ENCODE peak calls at places on chromosome 6, in seven cellular contexts. X, S, T, M, F, D and J are unnamed samples.

GRCh38 chr6:14316911-14317535 is 199.5 kb downstream of the CD83 start:
- DNase-seq in X (no peak), S (no peak), T (no peak), M (no peak), F (no peak), D (no peak), J (no peak)

GRCh38 chr6:72784581-72784980 is 162.7 kb downstream of the KCNQ5 start:
- DNase-seq in X (no peak), S (no peak), T (no peak), M (no peak), F (no peak), D (no peak), J (no peak)

GRCh38 chr6:38554700-38555413 is 84.9 kb downstream of the BTBD9 start:
- DNase-seq in X (no peak), S (no peak), T (no peak), M (no peak), F (no peak), D (no peak), J (no peak)

GRCh38 chr6:12335131-12335527 is 45.0 kb downstream of the EDN1 start:
- DNase-seq in X (no peak), S (no peak), T (no peak), M (no peak), F (no peak), D (no peak), J (no peak)

GRCh38 chr6:19578489-19578888 is 258.7 kb upstream of the ID4 start:
- DNase-seq in X (no peak), S (no peak), T (no peak), M (no peak), F (no peak), D (no peak), J (no peak)

GRCh38 chr6:30881987-30882763 is 2.1 kb upstream of the DDR1 start:
- DNase-seq in X (no peak), S (no peak), T (no peak), M (no peak), F (no peak), D (peak), J (no peak)

GRCh38 chr6:137975058-137975940 is 108.2 kb downstream of the TNFAIP3 start:
- DNase-seq in X (no peak), S (peak), T (no peak), M (no peak), F (no peak), D (no peak), J (no peak)

GRCh38 chr6:119162134-119162761 is 83.8 kb upstream of the FAM184A start:
- DNase-seq in X (no peak), S (no peak), T (no peak), M (no peak), F (no peak), D (no peak), J (no peak)

GRCh38 chr6:118092086-118092485 is 185.0 kb downstream of the SLC35F1 start:
- DNase-seq in X (no peak), S (no peak), T (no peak), M (no peak), F (no peak), D (no peak), J (no peak)

GRCh38 chr6:152063170-152063921 is 255.9 kb downstream of the ESR1 start:
- DNase-seq in X (no peak), S (no peak), T (no peak), M (no peak), F (no peak), D (no peak), J (peak)

GRCh38 chr6:100210138-100210872 is 216.3 kb upstream of the MCHR2 start:
- DNase-seq in X (no peak), S (peak), T (no peak), M (no peak), F (no peak), D (no peak), J (no peak)

GRCh38 chr6:52746213-52746612 is 17.1 kb downstream of the GSTA2 start:
- DNase-seq in X (no peak), S (no peak), T (no peak), M (no peak), F (no peak), D (no peak), J (no peak)

GRCh38 chr6:146770965-146771735 is 172.4 kb downstream of the ADGB start:
- DNase-seq in X (no peak), S (peak), T (peak), M (no peak), F (peak), D (no peak), J (no peak)

GRCh38 chr6:38638941-38639497 is 710 bp downstream of the BTBD9 start:
- DNase-seq in X (peak), S (peak), T (no peak), M (peak), F (peak), D (peak), J (no peak)

GRCh38 chr6:128520436-128521301 is at the start of gene PTPRK:
- DNase-seq in X (peak), S (peak), T (peak), M (no peak), F (peak), D (peak), J (peak)

GRCh38 chr6:92110390-92110789 is 1309.0 kb downstream of the EPHA7 start:
- DNase-seq in X (no peak), S (no peak), T (no peak), M (no peak), F (no peak), D (no peak), J (no peak)

GRCh38 chr6:138527376-138528092 is 28.2 kb upstream of the NHSL1 start:
- DNase-seq in X (no peak), S (no peak), T (no peak), M (no peak), F (no peak), D (peak), J (no peak)

GRCh38 chr6:33288141-33288941 is 698 bp downstream of the WDR46 start:
- DNase-seq in X (peak), S (no peak), T (no peak), M (no peak), F (no peak), D (no peak), J (no peak)

GRCh38 chr6:82033631-82034211 is 213.8 kb downstream of the IBTK start:
- DNase-seq in X (no peak), S (no peak), T (peak), M (no peak), F (no peak), D (no peak), J (no peak)

GRCh38 chr6:120608826-120609225 is 725.5 kb downstream of the TBC1D32 start:
- DNase-seq in X (peak), S (no peak), T (no peak), M (no peak), F (no peak), D (no peak), J (no peak)

GRCh38 chr6:153070756-153071155 is 60.3 kb downstream of the RGS17 start:
- DNase-seq in X (no peak), S (no peak), T (no peak), M (no peak), F (no peak), D (no peak), J (no peak)

GRCh38 chr6:105021399-105021798 is 64.5 kb downstream of the LIN28B start:
- DNase-seq in X (no peak), S (no peak), T (no peak), M (no peak), F (no peak), D (no peak), J (no peak)

GRCh38 chr6:163400509-163400908 is 14.0 kb upstream of the QKI start:
- DNase-seq in X (no peak), S (no peak), T (no peak), M (no peak), F (no peak), D (no peak), J (no peak)

GRCh38 chr6:34521463-34522288 is 34.5 kb downstream of the SPDEF start:
- DNase-seq in X (no peak), S (no peak), T (no peak), M (no peak), F (no peak), D (no peak), J (no peak)

GRCh38 chr6:65984089-65984488 is 277.1 kb upstream of the EYS start:
- DNase-seq in X (no peak), S (no peak), T (no peak), M (no peak), F (no peak), D (no peak), J (no peak)

GRCh38 chr6:1286972-1287600 is 24.8 kb upstream of the FOXQ1 start:
- DNase-seq in X (peak), S (no peak), T (no peak), M (no peak), F (no peak), D (no peak), J (no peak)

GRCh38 chr6:108523697-108524096 is 37.0 kb upstream of the FOXO3 start:
- DNase-seq in X (no peak), S (no peak), T (no peak), M (no peak), F (no peak), D (no peak), J (no peak)

DNA sequence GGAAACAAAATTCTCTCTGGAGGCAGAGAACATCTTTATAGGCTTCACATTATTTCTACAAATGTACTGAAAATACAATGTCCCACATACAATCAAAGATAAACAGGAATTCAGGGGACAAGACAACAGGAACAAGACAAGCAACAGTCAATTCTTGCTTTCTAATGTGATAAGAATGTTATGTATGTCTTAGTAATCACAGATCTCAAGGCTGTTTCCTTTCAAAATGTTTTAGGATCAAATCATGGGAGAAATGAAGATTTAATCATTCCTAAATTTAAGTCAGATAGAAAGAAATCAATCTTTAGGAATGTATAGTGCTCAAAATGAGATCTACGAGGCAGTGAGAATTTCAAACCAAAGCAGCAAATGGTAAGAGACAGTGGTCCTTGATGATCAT is 32.1 kb downstream of the NEDD9 start:
- DNase-seq in X (no peak), S (no peak), T (no peak), M (no peak), F (no peak), D (no peak), J (no peak)
- H3K27ac ChIP-seq in X (no peak), S (peak), T (no peak), M (no peak), F (no peak), D (no peak), J (no peak)

GRCh38 chr6:26243742-26244141 is 121.3 kb upstream of the BTN3A2 start:
- DNase-seq in X (no peak), S (no peak), T (no peak), M (no peak), F (no peak), D (no peak), J (no peak)

GRCh38 chr6:26246057-26246456 is 118.9 kb upstream of the BTN3A2 start:
- DNase-seq in X (no peak), S (no peak), T (no peak), M (no peak), F (no peak), D (no peak), J (no peak)

GRCh38 chr6:26240157-26240980 is 124.6 kb upstream of the BTN3A2 start:
- DNase-seq in X (no peak), S (peak), T (peak), M (no peak), F (peak), D (peak), J (no peak)

GRCh38 chr6:26243132-26243531 is 121.9 kb upstream of the BTN3A2 start:
- DNase-seq in X (peak), S (no peak), T (no peak), M (no peak), F (no peak), D (no peak), J (no peak)

DNA sequence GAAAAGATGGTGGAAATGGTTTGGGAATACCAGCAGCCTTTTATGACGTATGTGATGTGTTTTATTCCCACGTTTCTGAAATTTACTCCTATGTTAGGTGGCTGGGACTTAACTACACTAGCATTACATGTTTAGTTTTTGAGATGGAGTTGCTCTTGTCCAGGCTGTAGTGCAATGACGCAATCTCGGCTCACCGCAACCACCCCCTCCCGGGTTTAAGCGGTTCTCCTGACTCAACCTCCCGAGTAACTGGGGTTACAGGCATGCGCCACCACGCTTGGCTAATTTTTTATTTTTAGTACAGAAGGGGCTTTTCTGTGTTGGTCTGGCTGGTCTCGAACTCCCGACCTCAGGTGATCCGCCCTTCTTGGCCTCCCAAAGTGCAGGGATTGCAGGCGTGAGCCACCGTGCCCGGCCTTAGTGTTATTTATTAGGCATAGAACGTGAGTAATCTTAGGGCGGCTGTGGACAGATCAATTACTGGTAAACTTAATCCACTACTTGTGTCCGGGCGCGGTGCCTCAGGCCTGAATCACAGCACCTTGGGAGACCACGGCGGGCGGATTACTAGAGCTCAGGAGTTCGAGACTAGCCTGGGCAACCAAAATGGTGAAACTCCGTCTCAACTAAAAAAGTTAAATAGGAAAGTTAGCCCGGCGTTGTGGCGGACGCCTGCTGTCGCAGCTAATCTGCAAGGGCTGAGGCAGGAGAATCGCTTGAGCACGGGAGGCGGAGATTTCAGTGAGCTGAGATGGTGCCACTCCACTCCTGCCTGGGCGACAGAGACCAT is 123.8 kb upstream of the BTN3A2 start:
- DNase-seq in X (no peak), S (peak), T (no peak), M (no peak), F (peak), D (no peak), J (no peak)
- H3K4me3 ChIP-seq in X (no peak), S (peak), T (peak), M (peak), F (peak), D (peak), J (peak)

DNA sequence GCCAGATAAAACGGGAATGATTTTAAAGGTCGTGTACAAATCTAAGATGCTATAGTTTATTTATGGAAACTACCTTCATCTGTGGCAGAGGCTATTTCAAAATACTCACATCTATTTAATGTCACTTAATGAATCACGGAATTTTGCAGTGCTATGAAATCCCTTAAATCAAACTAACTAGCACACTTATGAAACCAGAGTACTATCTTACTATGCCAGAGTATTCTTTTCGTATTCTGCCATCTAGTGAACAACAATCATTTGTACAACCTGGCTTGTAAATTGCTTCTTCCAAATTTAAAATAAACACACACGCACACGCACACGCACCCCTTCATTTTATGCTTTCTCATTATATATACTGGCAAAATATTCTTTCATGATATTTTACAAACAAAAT is 78.0 kb upstream of the BMP5 start:
- DNase-seq in X (no peak), S (peak), T (no peak), M (no peak), F (no peak), D (no peak), J (no peak)
- TF ChIP-seq CTCF in X (peak), S (no peak), T (no peak), M (peak), F (no peak), D (peak), J (no peak)

DNA sequence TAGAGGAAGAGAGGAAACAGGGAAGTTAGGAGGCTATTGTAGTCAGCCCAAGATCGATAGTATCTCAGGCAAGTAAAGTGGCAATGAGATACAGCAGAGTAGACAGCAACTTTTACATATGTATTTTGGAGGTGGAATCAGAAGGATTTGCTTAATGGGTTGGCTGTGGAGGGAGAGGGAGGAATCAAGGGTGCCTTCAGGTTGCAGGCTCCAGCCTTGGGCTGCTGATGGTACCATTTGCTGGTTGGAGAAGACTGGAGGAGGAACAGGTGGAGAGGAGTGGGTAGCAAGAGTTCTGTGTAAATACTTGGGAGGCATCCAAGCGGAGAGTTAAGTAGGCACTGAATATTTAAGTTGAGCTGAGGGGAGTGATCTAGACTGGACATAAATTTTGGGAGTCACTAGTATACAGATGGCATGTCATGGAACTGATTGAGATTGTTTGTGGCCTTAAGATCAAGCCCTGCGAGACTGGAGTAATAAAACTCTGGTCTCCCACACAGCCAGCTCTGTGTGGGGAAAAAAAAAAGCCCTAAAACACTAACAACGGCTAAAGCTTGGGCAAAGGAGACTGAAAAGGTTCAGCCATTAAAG is 5.3 kb downstream of the BICRAL start:
- DNase-seq in X (no peak), S (no peak), T (no peak), M (no peak), F (no peak), D (no peak), J (no peak)
- H3K27ac ChIP-seq in X (no peak), S (no peak), T (peak), M (peak), F (no peak), D (peak), J (peak)

DNA sequence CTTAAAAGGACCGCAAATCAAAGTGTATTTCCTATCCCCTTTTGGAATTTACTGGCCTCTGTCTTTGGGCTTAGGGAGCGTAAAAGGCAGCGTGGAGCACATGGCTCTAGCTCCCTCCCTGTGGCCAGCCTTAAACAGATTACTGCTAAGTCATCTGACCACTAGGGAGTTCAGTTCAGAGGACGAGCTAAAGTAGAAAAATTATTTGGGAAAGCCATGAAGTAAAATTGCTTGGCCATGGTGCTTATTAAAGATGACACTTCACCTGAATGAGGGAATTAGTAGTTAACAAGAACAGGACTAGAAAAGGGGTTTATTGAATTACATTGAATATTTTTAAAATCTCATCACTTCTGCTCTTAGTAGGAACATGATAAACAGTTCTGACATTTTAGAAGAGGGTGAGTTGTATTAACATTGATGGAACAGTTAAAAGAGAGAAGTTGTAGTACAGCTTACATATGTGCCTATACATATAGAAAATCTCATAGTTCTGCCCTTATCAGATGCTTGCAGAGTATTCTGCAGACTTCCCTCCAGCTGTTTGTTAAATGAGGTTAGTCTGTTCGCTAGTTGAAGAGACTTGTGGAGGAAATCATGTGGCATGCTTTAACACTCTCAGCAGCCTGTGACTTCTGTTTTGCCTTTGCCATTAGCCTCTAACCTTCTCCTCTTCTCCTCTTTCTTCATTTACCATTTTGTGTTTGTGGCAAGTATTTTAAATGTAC is 31.2 kb upstream of the MAPK13 start:
- DNase-seq in X (no peak), S (peak), T (no peak), M (no peak), F (no peak), D (peak), J (no peak)
- H3K4me3 ChIP-seq in X (no peak), S (no peak), T (no peak), M (no peak), F (peak), D (no peak), J (no peak)